ENCODE peak calls at places on chromosomes 2 and 18, in ten cellular contexts. N, M, C, T, H, B, A, Q, Y and F are unnamed samples.
A peak's percentile ranks its signal among the peaks of the same experiment; 100 is the strongest.

GRCh38 chr2:44578401-44579135 is 216.8 kb downstream of the CAMKMT start:
- DNase-seq in N (peak; percentile 33), M (peak; percentile 19), C (no peak), T (no peak), H (no peak), B (no peak), A (peak; percentile 56), Q (no peak), Y (peak; percentile 78), F (no peak)

GRCh38 chr2:66364495-66364992 is 70.4 kb upstream of the MEIS1 start:
- DNase-seq in N (peak; percentile 52), M (no peak), C (no peak), T (peak; percentile 87), H (peak; percentile 9), B (no peak), A (peak; percentile 53), Q (no peak), Y (peak; percentile 75), F (no peak)

GRCh38 chr2:142834003-142834402 is 43.5 kb upstream of the KYNU start:
- DNase-seq in N (peak; percentile 28), M (no peak), C (no peak), T (peak; percentile 7), H (no peak), B (no peak), A (peak; percentile 64), Q (no peak), Y (peak; percentile 35), F (no peak)

GRCh38 chr2:217367464-217367863 is 507.6 kb upstream of the TNP1 start:
- DNase-seq in N (peak; percentile 51), M (no peak), C (no peak), T (no peak), H (no peak), B (peak; percentile 28), A (peak; percentile 73), Q (no peak), Y (peak; percentile 41), F (no peak)

GRCh38 chr18:21314721-21315120 is 72.7 kb downstream of the GREB1L start:
- DNase-seq in N (no peak), M (no peak), C (no peak), T (no peak), H (no peak), B (no peak), A (no peak), Q (no peak), Y (no peak), F (no peak)

GRCh38 chr2:26298638-26299393 is 47.1 kb upstream of the SELENOI start:
- DNase-seq in N (no peak), M (peak; percentile 55), C (no peak), T (no peak), H (peak; percentile 30), B (no peak), A (peak; percentile 48), Q (no peak), Y (peak; percentile 70), F (no peak)

GRCh38 chr2:205556357-205556756 is 125.9 kb upstream of the NRP2 start:
- DNase-seq in N (no peak), M (no peak), C (no peak), T (no peak), H (no peak), B (no peak), A (no peak), Q (no peak), Y (no peak), F (no peak)

GRCh38 chr2:57842531-57842930 is 204.1 kb upstream of the VRK2 start:
- DNase-seq in N (no peak), M (no peak), C (no peak), T (peak; percentile 2), H (no peak), B (no peak), A (peak; percentile 17), Q (no peak), Y (peak; percentile 35), F (no peak)

GRCh38 chr2:118882693-118883336 is 35.4 kb upstream of the EN1 start:
- DNase-seq in N (no peak), M (peak; percentile 69), C (peak; percentile 57), T (no peak), H (peak; percentile 63), B (peak; percentile 66), A (peak; percentile 38), Q (peak; percentile 79), Y (peak; percentile 74), F (peak; percentile 32)

DNA sequence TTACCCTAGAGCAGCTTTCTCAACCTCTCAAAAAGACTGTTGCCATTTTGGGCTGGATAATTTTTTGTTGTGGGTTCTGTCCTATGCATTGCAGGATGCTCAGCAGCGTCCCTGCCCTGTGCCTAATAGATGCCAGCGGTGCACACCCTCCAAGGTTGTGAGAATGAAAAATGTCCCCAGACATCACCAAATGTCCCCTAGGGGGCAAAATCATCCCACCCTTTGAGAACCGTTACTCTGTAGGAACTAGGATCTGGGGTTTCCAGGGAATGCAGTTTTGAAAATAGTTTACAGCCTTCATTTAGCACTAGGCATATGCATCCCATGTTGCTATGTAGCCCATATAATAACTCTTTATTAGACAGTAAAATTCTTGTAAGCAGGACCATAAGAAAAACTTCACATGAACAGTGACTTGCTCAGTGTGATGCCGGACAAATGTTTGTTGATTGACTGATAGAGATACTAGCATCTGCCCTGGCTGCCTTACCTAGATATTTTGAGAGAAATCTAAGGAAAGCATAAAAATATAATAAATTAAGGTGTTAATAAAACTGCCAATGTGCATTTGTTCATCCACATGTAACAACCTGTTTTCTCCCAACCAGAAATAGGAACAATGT is 79.2 kb upstream of the EPC2 start:
- DNase-seq in N (no peak), M (no peak), C (no peak), T (no peak), H (no peak), B (no peak), A (no peak), Q (peak; percentile 13), Y (peak; percentile 17), F (no peak)
- TF ChIP-seq CTCF in N (peak; percentile 18), M (no peak), C (peak; percentile 21), T (peak; percentile 10), H (peak; percentile 20), B (peak; percentile 29), A (no peak), Q (peak; percentile 39), Y (peak; percentile 12), F (no peak)

GRCh38 chr2:235495373-235496238 is 1.8 kb downstream of the AGAP1 start:
- DNase-seq in N (no peak), M (no peak), C (no peak), T (no peak), H (no peak), B (no peak), A (no peak), Q (no peak), Y (no peak), F (no peak)
- TF ChIP-seq CTCF in N (no peak), M (no peak), C (no peak), T (no peak), H (no peak), B (no peak), A (no peak), Q (no peak), Y (no peak), F (no peak)

GRCh38 chr2:73292906-73293533 is 328 bp downstream of the EGR4 start:
- DNase-seq in N (no peak), M (no peak), C (no peak), T (no peak), H (no peak), B (peak; percentile 38), A (no peak), Q (peak; percentile 45), Y (peak; percentile 29), F (no peak)

GRCh38 chr2:73292316-73292905 is 937 bp downstream of the EGR4 start:
- DNase-seq in N (no peak), M (peak; percentile 25), C (no peak), T (no peak), H (no peak), B (no peak), A (no peak), Q (peak; percentile 45), Y (no peak), F (no peak)

GRCh38 chr2:73290049-73290839 is 3.1 kb downstream of the EGR4 start:
- DNase-seq in N (no peak), M (peak; percentile 61), C (peak; percentile 54), T (no peak), H (peak; percentile 58), B (peak; percentile 70), A (peak; percentile 41), Q (peak; percentile 82), Y (peak; percentile 70), F (no peak)

GRCh38 chr2:73291093-73291460 is 2.3 kb downstream of the EGR4 start:
- DNase-seq in N (no peak), M (peak; percentile 76), C (no peak), T (no peak), H (peak; percentile 89), B (peak; percentile 65), A (peak; percentile 46), Q (no peak), Y (peak; percentile 80), F (peak; percentile 60)

GRCh38 chr2:73291461-73292315 is 1.7 kb downstream of the EGR4 start:
- DNase-seq in N (no peak), M (peak; percentile 35), C (no peak), T (no peak), H (peak; percentile 17), B (peak; percentile 46), A (no peak), Q (peak; percentile 87), Y (peak; percentile 19), F (no peak)
- TF ChIP-seq CTCF in N (peak; percentile 17), M (no peak), C (no peak), T (no peak), H (no peak), B (no peak), A (no peak), Q (peak; percentile 71), Y (no peak), F (no peak)

GRCh38 chr2:40281021-40281940 is 170.6 kb downstream of the SLC8A1 start:
- DNase-seq in N (peak; percentile 89), M (peak; percentile 4), C (no peak), T (peak; percentile 42), H (peak; percentile 91), B (no peak), A (peak; percentile 89), Q (no peak), Y (peak; percentile 92), F (no peak)
- TF ChIP-seq CTCF in N (no peak), M (no peak), C (no peak), T (no peak), H (no peak), B (no peak), A (no peak), Q (no peak), Y (no peak), F (no peak)